ENCODE peak calls at places on chromosomes 12 and 14, in eight cellular contexts. P is lower lobe of right lung, J is A549, V is cardiac fibroblast, C is heart right ventricle, F is ascending aorta, W is psoas muscle, X is small intestine. H is an unnamed sample.
A peak's percentile ranks its signal among the peaks of the same experiment; 100 is the strongest.

GRCh38 chr14:58663494-58664111 is 25.8 kb downstream of the DACT1 start:
- DNase-seq in J (no peak), F (no peak), X (peak; percentile 19), C (no peak), V (peak; percentile 93), P (no peak), W (no peak), H (no peak)

GRCh38 chr14:20278414-20278813 is 27.3 kb downstream of the TTC5 start:
- DNase-seq in C (peak; percentile 26), F (no peak), P (peak; percentile 50), V (peak; percentile 56), W (no peak), J (no peak), X (peak; percentile 8), H (peak; percentile 78)

GRCh38 chr12:52413202-52413601 is 7.1 kb upstream of the KRT82 start:
- DNase-seq in C (no peak), X (no peak), V (no peak), P (no peak), W (no peak), F (no peak), J (no peak), H (no peak)

GRCh38 chr14:31926123-31926522 is 151.0 kb upstream of the ARHGAP5 start:
- DNase-seq in J (peak; percentile 59), X (peak; percentile 59), P (no peak), F (no peak), C (no peak), V (peak; percentile 67), W (no peak), H (peak; percentile 53)

GRCh38 chr14:99188721-99189120 is 83.3 kb downstream of the BCL11B start:
- DNase-seq in W (no peak), J (no peak), V (no peak), P (no peak), C (no peak), F (no peak), X (no peak), H (no peak)

GRCh38 chr12:80493466-80493865 is 49.4 kb downstream of the PTPRQ start:
- DNase-seq in J (no peak), V (no peak), P (no peak), F (no peak), W (no peak), C (no peak), X (no peak), H (no peak)

GRCh38 chr14:55641290-55641689 is 61.3 kb downstream of the KTN1 start:
- DNase-seq in W (no peak), P (no peak), C (no peak), V (no peak), J (no peak), F (no peak), X (no peak), H (no peak)

GRCh38 chr12:96698521-96698920 is 208.5 kb upstream of the NEDD1 start:
- DNase-seq in J (no peak), C (no peak), P (no peak), V (no peak), X (no peak), W (no peak), F (no peak), H (no peak)

GRCh38 chr12:22687677-22688076 is 62.7 kb downstream of the ETNK1 start:
- DNase-seq in W (no peak), F (no peak), J (no peak), P (no peak), C (no peak), V (peak; percentile 84), X (no peak), H (no peak)

GRCh38 chr12:1579626-1580025 is 14.8 kb downstream of the FBXL14 start:
- DNase-seq in W (no peak), F (no peak), J (no peak), V (peak; percentile 53), X (no peak), C (no peak), P (no peak), H (no peak)

GRCh38 chr12:65510584-65511050 is 232.1 kb downstream of the MSRB3 start:
- DNase-seq in W (no peak), V (no peak), P (no peak), C (peak; percentile 43), F (no peak), X (peak; percentile 64), J (no peak), H (no peak)

GRCh38 chr12:123971770-123972447 is 722 bp downstream of the CCDC92 start:
- DNase-seq in J (peak; percentile 52), X (peak; percentile 53), V (no peak), P (peak; percentile 69), F (no peak), W (no peak), C (peak; percentile 38), H (peak; percentile 50)

GRCh38 chr12:76810690-76811434 is 46.9 kb downstream of the ZDHHC17 start:
- DNase-seq in C (no peak), X (no peak), W (no peak), J (no peak), V (no peak), F (no peak), P (no peak), H (no peak)

GRCh38 chr12:48110691-48111315 is 4.9 kb upstream of the SENP1 start:
- DNase-seq in J (no peak), V (no peak), C (no peak), F (no peak), W (no peak), X (peak; percentile 45), P (no peak), H (no peak)

GRCh38 chr14:75981426-75981825 is 369 bp downstream of the TGFB3 start:
- DNase-seq in C (no peak), F (peak; percentile 68), W (no peak), X (peak; percentile 28), V (no peak), J (no peak), P (no peak), H (no peak)

GRCh38 chr12:93848453-93849120 is 171.4 kb downstream of the CRADD start:
- DNase-seq in W (no peak), J (no peak), C (no peak), P (peak; percentile 72), F (no peak), X (peak; percentile 59), V (no peak), H (no peak)

GRCh38 chr14:96039633-96040311 is 610 bp downstream of the C14orf132 start:
- DNase-seq in C (peak; percentile 21), W (peak; percentile 30), F (peak; percentile 69), P (peak; percentile 55), J (peak; percentile 24), X (no peak), V (no peak), H (no peak)

GRCh38 chr12:123712780-123713319 is 697 bp downstream of the ATP6V0A2 start:
- DNase-seq in J (no peak), X (peak; percentile 19), W (no peak), F (peak; percentile 56), P (no peak), V (peak; percentile 17), C (no peak), H (no peak)

GRCh38 chr12:116594325-116595038 is 35.3 kb downstream of the MAP1LC3B2 start:
- DNase-seq in J (no peak), F (no peak), W (no peak), V (no peak), C (peak; percentile 40), P (peak; percentile 83), X (no peak), H (peak; percentile 89)

GRCh38 chr12:57237653-57237951 is 8.1 kb downstream of the SHMT2 start:
- DNase-seq in J (no peak), P (no peak), V (no peak), W (no peak), X (no peak), F (no peak), C (no peak), H (no peak)
- H3K4me3 ChIP-seq in J (no peak overlapping the region), P (no peak overlapping the region), V (peak overlapping the region; percentile 72), W (peak overlapping the region; percentile 65), X (no peak overlapping the region), F (no peak overlapping the region), C (peak overlapping the region; percentile 53), H (peak overlapping the region; percentile 65)

GRCh38 chr12:3119192-3119744 is 42.1 kb downstream of the TSPAN9 start:
- DNase-seq in C (no peak), V (no peak), J (no peak), P (no peak), X (no peak), W (no peak), F (no peak), H (no peak)

GRCh38 chr12:3116106-3116898 is 39.1 kb downstream of the TSPAN9 start:
- DNase-seq in C (no peak), J (no peak), W (no peak), X (no peak), P (no peak), F (no peak), V (peak; percentile 35), H (no peak)

GRCh38 chr12:3117144-3117581 is 40.0 kb downstream of the TSPAN9 start:
- DNase-seq in J (no peak), V (peak; percentile 86), C (no peak), W (no peak), P (no peak), F (peak; percentile 62), X (no peak), H (no peak)

GRCh38 chr12:3119745-3120660 is 42.8 kb downstream of the TSPAN9 start:
- DNase-seq in F (peak; percentile 86), V (no peak), C (peak; percentile 78), X (no peak), P (peak; percentile 62), J (no peak), W (peak; percentile 54), H (no peak)

GRCh38 chr12:3117628-3118027 is 40.4 kb downstream of the TSPAN9 start:
- DNase-seq in X (no peak), W (no peak), P (no peak), F (no peak), V (peak; percentile 94), J (no peak), C (no peak), H (no peak)
- H3K4me3 ChIP-seq in X (no peak overlapping the region), W (no peak overlapping the region), P (no peak overlapping the region), F (no peak overlapping the region), V (peak overlapping the region; percentile 8), J (no peak overlapping the region), C (no peak overlapping the region), H (no peak overlapping the region)

DNA sequence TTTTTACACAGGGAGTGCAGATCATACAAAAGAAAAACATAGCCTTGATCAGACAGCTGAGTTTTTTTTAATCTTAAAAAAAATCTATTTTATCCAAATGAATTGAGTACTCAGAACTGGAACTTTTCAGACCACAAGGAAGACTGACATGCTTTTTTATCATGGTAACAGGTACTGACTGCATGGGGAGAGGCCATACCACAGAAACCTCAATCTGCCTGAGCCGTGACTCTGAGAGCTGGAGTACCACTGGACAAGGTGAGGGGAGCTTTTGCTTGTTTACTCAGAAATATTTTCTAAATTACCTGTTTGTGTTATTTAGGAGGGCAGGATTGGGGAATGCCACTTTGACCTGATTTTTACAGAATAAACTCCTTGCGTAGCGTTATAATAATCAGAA is 143.9 kb downstream of the ALX1 start:
- DNase-seq in X (no peak), V (no peak), F (no peak), J (no peak), W (no peak), C (no peak), P (no peak), H (no peak)
- H3K4me3 ChIP-seq in X (no peak overlapping the region), V (no peak overlapping the region), F (no peak overlapping the region), J (no peak overlapping the region), W (no peak overlapping the region), C (no peak overlapping the region), P (no peak overlapping the region), H (no peak overlapping the region)

GRCh38 chr12:132520421-132521199 is 30.7 kb downstream of the FBRSL1 start:
- DNase-seq in C (no peak), V (no peak), W (no peak), X (no peak), F (no peak), J (no peak), P (no peak), H (no peak)
- H3K4me3 ChIP-seq in C (no peak overlapping the region), V (no peak overlapping the region), W (no peak overlapping the region), X (no peak overlapping the region), F (no peak overlapping the region), J (no peak overlapping the region), P (no peak overlapping the region), H (no peak overlapping the region)